ENCODE peak calls at places on chromosomes 3 and 15, in nine cellular contexts. T is fibroblast of lung, Z is left ventricle myocardium inferior, W is foreskin fibroblast, U is endothelial cell of umbilical vein, H is colonic mucosa, O is neural progenitor cell, L is pancreas, P is right atrium auricular region. R is an unnamed sample.

GRCh38 chr15:35713733-35714132 is 167.8 kb upstream of the DPH6 start:
- DNase-seq in T (no peak), Z (no peak), W (peak), U (peak), H (no peak), O (no peak), L (no peak), P (no peak), R (no peak)

GRCh38 chr3:192422998-192423349 is 304.4 kb downstream of the FGF12 start:
- DNase-seq in T (peak), Z (no peak), W (no peak), U (peak), H (no peak), O (peak), L (no peak), P (no peak), R (no peak)

GRCh38 chr3:195808741-195809290 is 2.9 kb downstream of the MUC4 start:
- DNase-seq in T (no peak), Z (no peak), W (no peak), U (no peak), H (peak), O (no peak), L (no peak), P (no peak), R (no peak)

GRCh38 chr3:89032331-89033063 is 74.9 kb upstream of the EPHA3 start:
- DNase-seq in T (peak), Z (no peak), W (peak), U (no peak), H (no peak), O (no peak), L (no peak), P (no peak), R (peak)

GRCh38 chr3:79217096-79217495 is 550.7 kb downstream of the ROBO1 start:
- DNase-seq in T (no peak), Z (no peak), W (no peak), U (no peak), H (no peak), O (no peak), L (no peak), P (no peak), R (no peak)

GRCh38 chr3:188241072-188241471 is 87.1 kb downstream of the LPP start:
- DNase-seq in T (peak), Z (peak), W (peak), U (no peak), H (no peak), O (no peak), L (no peak), P (no peak), R (no peak)

GRCh38 chr15:68466876-68467275 is 34.9 kb upstream of the ITGA11 start:
- DNase-seq in T (no peak), Z (no peak), W (no peak), U (no peak), H (no peak), O (no peak), L (no peak), P (no peak), R (no peak)

GRCh38 chr3:107476462-107476861 is 46.3 kb upstream of the BBX start:
- DNase-seq in T (no peak), Z (no peak), W (no peak), U (no peak), H (no peak), O (no peak), L (no peak), P (no peak), R (no peak)

GRCh38 chr3:143000525-143000924 is 845 bp upstream of the U2SURP start:
- DNase-seq in T (no peak), Z (no peak), W (peak), U (no peak), H (peak), O (peak), L (no peak), P (no peak), R (no peak)

GRCh38 chr3:115275897-115276296 is 128.8 kb upstream of the ZBTB20 start:
- DNase-seq in T (peak), Z (no peak), W (peak), U (no peak), H (no peak), O (no peak), L (no peak), P (no peak), R (no peak)

GRCh38 chr3:161560006-161560637 is 63.5 kb downstream of the OTOL1 start:
- DNase-seq in T (peak), Z (peak), W (peak), U (no peak), H (peak), O (peak), L (no peak), P (no peak), R (no peak)

GRCh38 chr15:76553102-76553501 is 216.5 kb downstream of the ISL2 start:
- DNase-seq in T (no peak), Z (no peak), W (no peak), U (no peak), H (no peak), O (no peak), L (no peak), P (no peak), R (no peak)

GRCh38 chr3:11385329-11385728 is 113.1 kb downstream of the ATG7 start:
- DNase-seq in T (no peak), Z (no peak), W (peak), U (peak), H (no peak), O (no peak), L (no peak), P (no peak), R (no peak)

GRCh38 chr3:16176391-16177030 is 2.0 kb downstream of the GALNT15 start:
- DNase-seq in T (peak), Z (no peak), W (peak), U (peak), H (no peak), O (no peak), L (no peak), P (no peak), R (no peak)

GRCh38 chr15:59294961-59295741 is 77.5 kb downstream of the MYO1E start:
- DNase-seq in T (peak), Z (no peak), W (peak), U (peak), H (peak), O (no peak), L (no peak), P (no peak), R (peak)

GRCh38 chr3:63228677-63229076 is 49.4 kb upstream of the SYNPR start:
- DNase-seq in T (peak), Z (no peak), W (peak), U (peak), H (peak), O (peak), L (no peak), P (no peak), R (no peak)

GRCh38 chr3:17552351-17552750 is 190.1 kb downstream of the TBC1D5 start:
- DNase-seq in T (no peak), Z (no peak), W (no peak), U (no peak), H (no peak), O (no peak), L (no peak), P (no peak), R (no peak)

GRCh38 chr3:46903341-46904302 is 26.1 kb downstream of the PTH1R start:
- DNase-seq in T (no peak), Z (no peak), W (peak), U (peak), H (no peak), O (no peak), L (peak), P (no peak), R (no peak)

GRCh38 chr3:129723558-129724324 is 117.3 kb upstream of the PLXND1 start:
- DNase-seq in T (peak), Z (peak), W (peak), U (peak), H (peak), O (peak), L (no peak), P (peak), R (peak)

GRCh38 chr3:168096210-168096795 is 579 bp upstream of the GOLIM4 start:
- DNase-seq in T (peak), Z (peak), W (peak), U (peak), H (peak), O (peak), L (peak), P (peak), R (peak)

GRCh38 chr3:127822836-127823589 is 698 bp upstream of the MGLL start:
- DNase-seq in T (peak), Z (peak), W (peak), U (no peak), H (peak), O (peak), L (peak), P (peak), R (no peak)

GRCh38 chr3:58630081-58630709 is 36.4 kb downstream of the FAM3D start:
- DNase-seq in T (peak), Z (peak), W (peak), U (peak), H (peak), O (peak), L (peak), P (peak), R (no peak)

GRCh38 chr3:72887378-72887722 is 496 bp upstream of the GXYLT2 start:
- DNase-seq in T (peak), Z (no peak), W (peak), U (no peak), H (peak), O (no peak), L (no peak), P (no peak), R (no peak)

GRCh38 chr15:57752426-57752825 is 45.9 kb downstream of the POLR2M start:
- DNase-seq in T (peak), Z (peak), W (no peak), U (no peak), H (no peak), O (peak), L (no peak), P (no peak), R (no peak)
- TF ChIP-seq CTCF in T (no peak), Z (peak), W (peak), U (no peak), H (no peak), O (peak), L (no peak), P (no peak), R (peak)

GRCh38 chr3:50623840-50624474 is 7.0 kb downstream of the MAPKAPK3 start:
- DNase-seq in T (no peak), Z (no peak), W (peak), U (peak), H (no peak), O (no peak), L (no peak), P (no peak), R (no peak)

GRCh38 chr3:50617911-50618481 is 1.0 kb downstream of the MAPKAPK3 start:
- DNase-seq in T (no peak), Z (peak), W (peak), U (no peak), H (no peak), O (no peak), L (no peak), P (no peak), R (no peak)

GRCh38 chr3:50622881-50623280 is 5.9 kb downstream of the MAPKAPK3 start:
- DNase-seq in T (no peak), Z (no peak), W (no peak), U (no peak), H (no peak), O (no peak), L (no peak), P (no peak), R (no peak)

GRCh38 chr3:50620420-50620819 is 3.5 kb downstream of the MAPKAPK3 start:
- DNase-seq in T (no peak), Z (no peak), W (no peak), U (no peak), H (no peak), O (no peak), L (no peak), P (no peak), R (no peak)

GRCh38 chr3:50620846-50621245 is 3.9 kb downstream of the MAPKAPK3 start:
- DNase-seq in T (no peak), Z (no peak), W (peak), U (no peak), H (no peak), O (no peak), L (no peak), P (no peak), R (no peak)
- H3K4me3 ChIP-seq in T (no peak), Z (peak), W (no peak), U (no peak), H (no peak), O (no peak), L (no peak), P (no peak), R (no peak)

DNA sequence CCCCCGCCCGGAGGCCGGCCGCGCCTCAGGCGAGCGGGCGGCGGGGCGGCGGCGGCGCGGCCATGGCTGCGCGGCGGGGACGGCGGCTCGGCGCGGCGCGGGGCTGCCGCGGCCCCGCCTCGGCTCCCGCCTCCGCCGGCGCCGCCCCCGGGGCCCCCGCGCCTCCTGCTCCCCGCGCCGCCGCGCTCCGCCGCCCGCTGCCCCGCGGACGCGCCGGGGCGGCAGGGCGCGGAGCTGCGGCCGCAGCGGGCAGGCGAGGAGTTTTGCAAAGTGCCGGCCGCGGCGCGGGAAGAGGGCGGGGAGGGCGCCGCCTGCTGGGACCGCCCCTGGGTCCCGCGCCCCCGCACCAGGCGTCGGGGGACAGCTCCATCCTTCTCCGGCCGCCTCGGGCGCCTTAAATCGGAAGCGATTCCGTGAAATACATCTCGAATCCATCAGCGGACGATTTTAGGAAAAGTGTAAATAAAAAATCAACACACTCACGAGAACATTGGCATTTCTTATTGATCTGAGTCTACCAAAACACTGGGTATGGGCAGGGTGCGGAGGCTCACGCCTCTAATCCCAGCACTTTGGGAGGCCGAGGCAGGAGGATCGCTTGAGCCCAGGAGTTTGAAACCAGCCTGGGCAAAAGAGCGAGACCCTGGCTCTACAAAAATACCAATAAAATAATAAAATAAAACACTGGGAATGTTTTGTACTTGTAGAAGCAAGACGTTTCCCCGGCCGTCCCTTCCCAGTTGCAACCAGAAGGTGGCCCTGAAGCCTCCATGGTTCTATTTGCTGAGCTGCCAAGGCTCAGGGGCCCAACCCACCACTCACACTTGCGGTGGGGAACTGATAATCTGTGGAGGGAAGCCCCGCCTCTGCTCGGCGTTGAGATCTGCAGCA is 136.9 kb downstream of the NUP210 start:
- DNase-seq in T (no peak), Z (no peak), W (peak), U (no peak), H (no peak), O (peak), L (peak), P (no peak), R (no peak)
- TF ChIP-seq CTCF in T (no peak), Z (peak), W (no peak), U (no peak), H (no peak), O (peak), L (peak), P (peak), R (peak)

GRCh38 chr15:56886450-56886856 is 32.0 kb upstream of the TCF12 start:
- DNase-seq in T (no peak), Z (no peak), W (no peak), U (no peak), H (peak), O (peak), L (no peak), P (no peak), R (no peak)
- H3K4me3 ChIP-seq in T (peak), Z (peak), W (peak), U (no peak), H (peak), O (peak), L (peak), P (peak), R (peak)

GRCh38 chr3:133851266-133851906 is 44.3 kb downstream of the RAB6B start:
- DNase-seq in T (no peak), Z (no peak), W (no peak), U (no peak), H (no peak), O (no peak), L (no peak), P (no peak), R (no peak)
- TF ChIP-seq CTCF in T (no peak), Z (no peak), W (no peak), U (no peak), H (no peak), O (no peak), L (no peak), P (no peak), R (no peak)